ENCODE peak calls at places on chromosome 4, in five cellular contexts. P is pons, S is fibroblast of lung, M is NCI-H1694, V is dorsolateral prefrontal cortex. G is an unnamed sample.

GRCh38 chr4:57866468-57867173 is 756.4 kb upstream of the IGFBP7 start:
- DNase-seq in P (peak; percentile 8), S (no peak), M (no peak), V (no peak), G (no peak)

GRCh38 chr4:157664726-157665125 is 444.2 kb downstream of the GRIA2 start:
- DNase-seq in P (no peak), S (peak; percentile 38), M (no peak), V (no peak), G (peak; percentile 8)

GRCh38 chr4:112604590-112604989 is 32.1 kb downstream of the ZGRF1 start:
- DNase-seq in P (peak; percentile 81), S (peak; percentile 75), M (peak; percentile 61), V (no peak), G (peak; percentile 38)

GRCh38 chr4:169663894-169664293 is 43.5 kb downstream of the CLCN3 start:
- DNase-seq in P (peak; percentile 73), S (no peak), M (no peak), V (no peak), G (no peak)

GRCh38 chr4:77433102-77433733 is 172.4 kb upstream of the CXCL13 start:
- DNase-seq in P (peak; percentile 78), S (peak; percentile 35), M (no peak), V (no peak), G (peak; percentile 23)

GRCh38 chr4:164383187-164384181 is 370.4 kb upstream of the SMIM31 start:
- DNase-seq in P (peak; percentile 98), S (peak; percentile 68), M (no peak), V (peak; percentile 92), G (no peak)

GRCh38 chr4:119286377-119287002 is 35.4 kb downstream of the FABP2 start:
- DNase-seq in P (peak; percentile 75), S (peak; percentile 89), M (no peak), V (no peak), G (peak; percentile 17)

GRCh38 chr4:156243015-156243414 is 289.3 kb upstream of the CTSO start:
- DNase-seq in P (no peak), S (no peak), M (no peak), V (no peak), G (no peak)

GRCh38 chr4:5037553-5038551 is 13.4 kb upstream of the STK32B start:
- DNase-seq in P (no peak), S (peak; percentile 90), M (no peak), V (no peak), G (peak; percentile 50)

GRCh38 chr4:176800891-176801534 is 8.3 kb upstream of the VEGFC start:
- DNase-seq in P (no peak), S (peak; percentile 51), M (no peak), V (no peak), G (no peak)

GRCh38 chr4:71239365-71239764 is 99.5 kb upstream of the SLC4A4 start:
- DNase-seq in P (no peak), S (peak; percentile 31), M (no peak), V (no peak), G (no peak)